ENCODE peak calls at places on chromosome 11, in seven cellular contexts. J is CD4-positive, alpha-beta T cell; F is caudate nucleus; Z is Karpas-422; O is stomach; U is substantia nigra; S is right atrium auricular region. V is an unnamed sample.

GRCh38 chr11:111435046-111435698 is 56.1 kb upstream of the POU2AF1 start:
- DNase-seq in J (no peak), F (no peak), Z (peak), O (no peak), U (no peak), S (no peak), V (no peak)

GRCh38 chr11:19874241-19874640 is 161.6 kb downstream of the NAV2 start:
- DNase-seq in J (no peak), F (no peak), Z (no peak), O (no peak), U (no peak), S (no peak), V (no peak)

GRCh38 chr11:35725880-35726279 is 63.3 kb downstream of the TRIM44 start:
- DNase-seq in J (no peak), F (no peak), Z (no peak), O (no peak), U (no peak), S (no peak), V (no peak)

GRCh38 chr11:1936072-1936780 is 10.9 kb upstream of the MRPL23 start:
- DNase-seq in J (no peak), F (no peak), Z (no peak), O (no peak), U (no peak), S (no peak), V (no peak)

GRCh38 chr11:65188486-65188885 is 6.8 kb downstream of the CAPN1 start:
- DNase-seq in J (no peak), F (no peak), Z (no peak), O (no peak), U (no peak), S (no peak), V (no peak)

GRCh38 chr11:35139883-35140282 is 912 bp downstream of the CD44 start:
- DNase-seq in J (no peak), F (no peak), Z (no peak), O (no peak), U (no peak), S (no peak), V (no peak)

GRCh38 chr11:103625624-103625965 is 410.8 kb upstream of the DDI1 start:
- DNase-seq in J (no peak), F (no peak), Z (no peak), O (no peak), U (no peak), S (no peak), V (no peak)

GRCh38 chr11:91795139-91795887 is 429.3 kb upstream of the FAT3 start:
- DNase-seq in J (no peak), F (no peak), Z (no peak), O (no peak), U (no peak), S (no peak), V (no peak)

GRCh38 chr11:129972596-129972995 is 30.0 kb downstream of the PRDM10 start:
- DNase-seq in J (no peak), F (no peak), Z (no peak), O (no peak), U (no peak), S (no peak), V (no peak)

GRCh38 chr11:119618208-119618909 is 110.6 kb downstream of the NECTIN1 start:
- DNase-seq in J (no peak), F (peak), Z (no peak), O (no peak), U (peak), S (peak), V (peak)

GRCh38 chr11:73223998-73224730 is 6.1 kb downstream of the P2RY2 start:
- DNase-seq in J (no peak), F (no peak), Z (no peak), O (no peak), U (no peak), S (no peak), V (no peak)

GRCh38 chr11:127223633-127224032 is 223.1 kb upstream of the KIRREL3 start:
- DNase-seq in J (no peak), F (no peak), Z (no peak), O (no peak), U (no peak), S (no peak), V (no peak)

GRCh38 chr11:119664701-119665420 is 64.1 kb downstream of the NECTIN1 start:
- DNase-seq in J (no peak), F (no peak), Z (no peak), O (no peak), U (no peak), S (no peak), V (no peak)

GRCh38 chr11:37712246-37712645 is 1114.2 kb upstream of the RAG2 start:
- DNase-seq in J (no peak), F (no peak), Z (no peak), O (no peak), U (no peak), S (no peak), V (no peak)

GRCh38 chr11:120811731-120812130 is 212.2 kb upstream of the TBCEL start:
- DNase-seq in J (no peak), F (no peak), Z (no peak), O (no peak), U (no peak), S (no peak), V (no peak)

GRCh38 chr11:2903672-2904011 is 18.1 kb upstream of the CDKN1C start:
- DNase-seq in J (no peak), F (no peak), Z (no peak), O (no peak), U (no peak), S (no peak), V (no peak)

GRCh38 chr11:95877288-95877687 is 46.6 kb downstream of the MTMR2 start:
- DNase-seq in J (no peak), F (no peak), Z (no peak), O (no peak), U (no peak), S (no peak), V (no peak)

GRCh38 chr11:44437122-44437521 is 127.2 kb upstream of the ALX4 start:
- DNase-seq in J (no peak), F (no peak), Z (no peak), O (no peak), U (no peak), S (no peak), V (no peak)

GRCh38 chr11:78039919-78040671 is 17.0 kb upstream of the KCTD14 start:
- DNase-seq in J (no peak), F (peak), Z (peak), O (peak), U (peak), S (peak), V (peak)

GRCh38 chr11:17985517-17985916 is 27.3 kb downstream of the SERGEF start:
- DNase-seq in J (no peak), F (no peak), Z (no peak), O (peak), U (no peak), S (no peak), V (no peak)

GRCh38 chr11:64298966-64299846 is 952 bp upstream of the CATSPERZ start:
- DNase-seq in J (no peak), F (peak), Z (no peak), O (peak), U (no peak), S (no peak), V (peak)

GRCh38 chr11:85756401-85757200 is 54.3 kb downstream of the SYTL2 start:
- DNase-seq in J (no peak), F (no peak), Z (no peak), O (peak), U (no peak), S (no peak), V (no peak)
- H3K27ac ChIP-seq in J (no peak), F (no peak), Z (no peak), O (peak), U (no peak), S (no peak), V (no peak)

DNA sequence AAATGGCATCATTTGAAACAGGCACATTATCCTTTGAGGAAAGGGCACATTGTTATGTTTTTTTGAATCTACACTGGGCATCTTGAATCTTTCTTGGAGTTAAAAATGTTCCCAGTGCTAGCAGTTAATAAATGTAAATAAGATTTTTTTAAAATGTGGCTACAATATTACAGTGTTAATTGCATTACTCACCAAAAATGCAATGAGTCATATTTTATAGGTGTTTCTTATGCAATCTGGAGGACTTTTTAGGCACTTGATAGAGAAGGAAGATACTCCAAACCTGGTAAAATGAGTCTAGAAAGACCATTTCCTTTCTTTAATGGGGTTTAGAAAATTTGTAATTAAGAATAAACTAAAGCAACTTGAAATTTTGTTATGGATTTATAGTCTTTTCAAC is 238.0 kb downstream of the METTL15 start:
- DNase-seq in J (no peak), F (no peak), Z (no peak), O (no peak), U (no peak), S (no peak), V (no peak)
- H3K27ac ChIP-seq in J (no peak), F (no peak), Z (no peak), O (no peak), U (no peak), S (no peak), V (no peak)

DNA sequence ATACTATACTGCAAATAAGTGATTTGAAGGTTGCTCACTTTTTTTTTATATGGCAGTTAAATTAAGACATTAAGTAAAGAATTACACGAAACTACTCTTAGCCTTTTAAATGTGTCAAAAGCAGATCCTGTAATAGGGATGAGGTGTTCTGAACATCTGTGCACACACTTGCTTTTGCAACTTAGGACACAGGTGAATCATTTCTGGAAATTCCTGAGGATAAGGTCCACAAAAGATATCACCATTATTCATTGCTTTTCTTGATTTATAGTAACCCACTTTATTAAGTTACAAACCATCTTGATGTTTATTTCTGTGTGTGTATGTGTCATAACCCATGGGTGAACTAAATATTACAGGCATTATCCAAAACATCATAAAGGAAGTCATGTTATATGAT is 55.9 kb downstream of the SLC5A12 start:
- DNase-seq in J (no peak), F (no peak), Z (no peak), O (no peak), U (no peak), S (no peak), V (no peak)
- H3K27ac ChIP-seq in J (no peak), F (no peak), Z (no peak), O (no peak), U (no peak), S (no peak), V (no peak)

DNA sequence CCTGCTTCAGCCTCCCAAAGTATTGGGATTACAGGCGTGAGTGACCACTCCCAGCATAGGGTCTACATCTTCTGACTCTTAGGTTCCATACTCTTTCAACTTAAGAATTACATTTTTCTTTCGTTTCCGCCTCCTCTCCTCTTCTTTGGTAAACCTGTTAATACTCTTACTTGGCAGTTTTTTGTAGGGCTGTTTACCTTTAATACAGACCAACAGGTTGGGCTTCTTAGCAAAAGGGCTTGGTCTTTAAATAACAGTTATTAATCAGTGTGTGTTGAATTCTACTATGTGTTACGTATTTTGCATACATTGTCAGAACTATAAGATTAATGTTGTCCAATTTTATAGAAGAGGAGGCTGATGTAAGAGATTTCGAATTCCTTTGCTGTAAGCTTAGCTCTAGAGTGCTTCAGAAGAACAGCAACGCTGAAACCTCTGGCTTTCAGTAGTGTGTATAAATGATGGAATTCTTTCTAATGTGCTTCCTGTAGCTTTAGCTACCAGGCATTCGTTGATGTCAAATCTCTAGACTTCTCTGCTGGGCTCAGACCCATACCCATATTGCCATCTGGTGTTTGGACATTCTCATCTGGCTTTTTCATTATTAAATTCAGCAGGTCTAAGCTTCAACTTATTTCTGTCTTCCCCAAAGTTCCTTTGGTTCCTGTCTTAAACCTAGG is 3.1 kb downstream of the FDX1 start:
- DNase-seq in J (no peak), F (no peak), Z (no peak), O (no peak), U (no peak), S (no peak), V (no peak)
- H3K27ac ChIP-seq in J (no peak), F (no peak), Z (no peak), O (peak), U (no peak), S (no peak), V (no peak)

GRCh38 chr11:33684003-33684715 is 16.5 kb downstream of the C11orf91 start:
- DNase-seq in J (no peak), F (no peak), Z (no peak), O (no peak), U (no peak), S (no peak), V (no peak)

GRCh38 chr11:33682446-33682845 is 18.2 kb downstream of the C11orf91 start:
- DNase-seq in J (no peak), F (no peak), Z (no peak), O (no peak), U (no peak), S (no peak), V (no peak)

GRCh38 chr11:33685061-33685460 is 15.6 kb downstream of the C11orf91 start:
- DNase-seq in J (no peak), F (no peak), Z (no peak), O (no peak), U (no peak), S (peak), V (no peak)

GRCh38 chr11:33687733-33688479 is 12.7 kb downstream of the C11orf91 start:
- DNase-seq in J (no peak), F (peak), Z (peak), O (no peak), U (no peak), S (no peak), V (no peak)

DNA sequence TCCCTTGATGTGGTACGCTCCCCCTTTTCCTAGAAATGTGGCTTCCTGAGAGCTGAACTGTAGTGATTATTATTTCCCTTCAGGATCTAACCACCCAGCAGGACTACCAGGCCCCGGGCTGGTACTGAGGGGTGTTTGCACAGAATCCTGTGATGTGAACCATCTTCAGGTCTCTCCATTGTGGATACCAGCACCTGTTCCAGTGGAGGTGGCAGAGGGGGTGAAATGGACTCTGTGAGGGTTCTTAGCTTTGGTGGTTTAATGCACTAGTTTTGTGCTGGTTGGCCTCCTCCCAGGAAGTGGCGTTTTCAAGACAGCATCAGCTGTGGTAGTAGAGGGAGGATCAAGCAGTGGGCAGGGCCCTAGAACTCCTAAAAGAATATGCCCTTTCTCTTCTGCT is 18.6 kb downstream of the C11orf91 start:
- DNase-seq in J (no peak), F (no peak), Z (no peak), O (no peak), U (no peak), S (peak), V (no peak)
- H3K27ac ChIP-seq in J (no peak), F (no peak), Z (no peak), O (no peak), U (no peak), S (no peak), V (no peak)

DNA sequence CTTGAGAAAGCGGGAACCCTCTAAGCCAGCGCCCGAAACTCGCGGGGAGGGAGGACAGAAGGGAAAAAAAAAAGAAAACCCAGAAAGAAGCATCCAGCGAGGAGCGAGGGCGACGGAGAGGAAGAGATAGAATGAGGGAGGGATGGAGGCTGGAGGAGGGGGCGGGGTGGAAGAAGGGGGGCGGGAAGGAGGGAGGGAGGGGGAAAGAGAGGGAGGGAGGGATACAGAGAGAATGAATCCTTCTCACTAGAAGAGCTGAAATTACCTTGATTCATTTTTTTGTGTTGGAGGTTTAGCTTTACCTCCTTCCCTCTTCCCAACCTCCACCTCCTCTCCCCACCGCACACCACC is 19.3 kb upstream of the BDNF start:
- DNase-seq in J (no peak), F (no peak), Z (no peak), O (no peak), U (no peak), S (no peak), V (no peak)
- H3K27ac ChIP-seq in J (no peak), F (no peak), Z (no peak), O (no peak), U (no peak), S (no peak), V (no peak)